ENCODE peak calls at places on chromosome 1, in five cellular contexts. F, N, R, P and Q are unnamed samples.

GRCh38 chr1:211606914-211607751 is 28.2 kb upstream of the SLC30A1 start:
- DNase-seq in P (no peak), F (no peak), R (no peak), N (no peak), Q (peak; percentile 58)

GRCh38 chr1:59446257-59446901 is 149.5 kb downstream of the FGGY start:
- DNase-seq in R (peak; percentile 61), N (no peak), F (no peak), P (no peak), Q (no peak)

GRCh38 chr1:234628099-234628498 is 18.1 kb upstream of the IRF2BP2 start:
- DNase-seq in P (no peak), N (no peak), R (no peak), F (no peak), Q (no peak)

GRCh38 chr1:67635055-67635809 is 49.8 kb upstream of the GADD45A start:
- DNase-seq in P (no peak), F (no peak), R (no peak), N (no peak), Q (no peak)

GRCh38 chr1:161172776-161173376 is 4.4 kb downstream of the B4GALT3 start:
- DNase-seq in P (no peak), F (no peak), R (no peak), N (no peak), Q (no peak)

GRCh38 chr1:47333578-47333921 is at the start of gene CMPK1:
- DNase-seq in N (peak; percentile 90), F (peak; percentile 36), P (peak; percentile 79), R (peak; percentile 78), Q (peak; percentile 84)

GRCh38 chr1:212256404-212256803 is 28.8 kb upstream of the PPP2R5A start:
- DNase-seq in F (no peak), R (no peak), N (no peak), P (no peak), Q (no peak)

GRCh38 chr1:29832936-29833335 is 596.6 kb downstream of the PTPRU start:
- DNase-seq in R (no peak), N (no peak), F (no peak), P (no peak), Q (no peak)

GRCh38 chr1:77687519-77687906 is 5.1 kb upstream of the ZZZ3 start:
- DNase-seq in F (no peak), N (peak; percentile 14), R (peak; percentile 16), P (no peak), Q (no peak)

GRCh38 chr1:182601416-182601786 is 2.8 kb downstream of the RGS16 start:
- DNase-seq in P (peak; percentile 63), R (peak; percentile 75), F (no peak), N (peak; percentile 82), Q (peak; percentile 69)

GRCh38 chr1:59020151-59020997 is 236.5 kb upstream of the JUN start:
- DNase-seq in N (no peak), P (peak; percentile 31), R (peak; percentile 72), F (peak; percentile 19), Q (peak; percentile 53)

GRCh38 chr1:180558664-180559063 is at the start of gene OVAAL:
- DNase-seq in P (no peak), N (no peak), R (no peak), F (no peak), Q (no peak)

GRCh38 chr1:240399381-240399780 is 212.6 kb downstream of the GREM2 start:
- DNase-seq in R (peak; percentile 54), F (no peak), N (no peak), P (no peak), Q (no peak)

GRCh38 chr1:222665964-222666363 is 46.3 kb downstream of the AIDA start:
- DNase-seq in N (no peak), P (no peak), R (no peak), F (no peak), Q (no peak)

GRCh38 chr1:25854554-25854953 is 4.7 kb downstream of the AUNIP start:
- DNase-seq in F (no peak), P (no peak), N (no peak), R (no peak), Q (no peak)

GRCh38 chr1:204883405-204883804 is 12.7 kb downstream of the NFASC start:
- DNase-seq in F (no peak), P (no peak), N (no peak), R (no peak), Q (peak; percentile 36)
- H3K4me1 ChIP-seq in F (peaks cover 10% of the 10 kb centered on the region), P (no peaks in the 10 kb centered on the region), N (peaks cover 13% of the 10 kb centered on the region), R (no peaks in the 10 kb centered on the region), Q (peaks cover 2% of the 10 kb centered on the region)

GRCh38 chr1:63843010-63843409 is 69.2 kb downstream of the ROR1 start:
- DNase-seq in N (no peak), R (no peak), F (no peak), P (no peak), Q (no peak)
- H3K4me1 ChIP-seq in N (no peaks in the 10 kb centered on the region), R (no peaks in the 10 kb centered on the region), F (peaks cover 11% of the 10 kb centered on the region), P (no peaks in the 10 kb centered on the region), Q (no peaks in the 10 kb centered on the region)

DNA sequence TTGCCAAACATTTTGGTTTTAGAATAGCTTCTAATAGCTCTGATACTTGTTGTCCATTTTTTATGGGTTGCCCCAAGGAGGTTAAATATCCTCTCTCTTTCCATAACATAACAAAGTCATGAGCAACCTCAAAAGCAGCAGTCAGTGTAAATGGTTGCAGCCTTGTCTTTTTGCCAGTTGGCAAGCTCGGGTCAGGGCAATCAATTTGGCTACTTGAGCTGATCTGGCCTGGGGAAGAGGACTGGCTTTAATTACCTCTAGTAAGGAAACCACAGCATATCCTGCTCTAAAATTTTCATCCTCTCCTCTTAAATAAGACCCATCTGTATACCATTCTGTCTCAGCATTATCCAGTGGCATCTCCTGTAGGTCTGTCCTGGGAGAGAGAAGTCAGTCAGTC is 21.2 kb upstream of the FMO4 start:
- DNase-seq in F (no peak), P (no peak), N (no peak), R (no peak), Q (no peak)
- H3K4me1 ChIP-seq in F (no peaks in the 10 kb centered on the region), P (no peaks in the 10 kb centered on the region), N (no peaks in the 10 kb centered on the region), R (no peaks in the 10 kb centered on the region), Q (no peaks in the 10 kb centered on the region)

DNA sequence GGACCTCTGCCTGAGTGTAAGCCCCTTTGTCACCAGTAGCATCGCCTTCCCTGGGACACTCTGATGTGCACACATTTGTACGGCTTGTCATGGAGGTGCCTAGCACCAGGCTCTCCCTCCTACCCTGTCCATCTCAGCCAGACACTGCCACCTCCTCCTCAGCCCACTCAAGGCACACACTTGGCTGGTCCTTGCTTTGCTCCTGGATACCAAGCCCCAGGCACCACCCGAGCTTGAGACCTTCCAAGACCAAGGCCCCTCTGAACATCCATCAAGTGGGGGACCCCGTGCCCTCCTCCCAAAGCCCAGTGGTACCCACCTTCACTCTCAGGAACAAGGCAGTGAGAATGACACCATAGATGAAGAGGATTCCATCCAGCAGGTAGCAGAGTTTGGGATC is 78.0 kb downstream of the CD247 start:
- DNase-seq in P (no peak), R (no peak), N (no peak), F (no peak), Q (no peak)
- H3K4me1 ChIP-seq in P (no peaks in the 10 kb centered on the region), R (no peaks in the 10 kb centered on the region), N (no peaks in the 10 kb centered on the region), F (no peaks in the 10 kb centered on the region), Q (peaks cover 2% of the 10 kb centered on the region)

GRCh38 chr1:175192630-175193338 is at the start of gene KIAA0040:
- DNase-seq in R (peak; percentile 75), N (peak; percentile 82), F (peak; percentile 51), P (peak; percentile 81), Q (peak; percentile 77)
- H3K4me1 ChIP-seq in R (no peaks in the 10 kb centered on the region), N (peaks cover 7% of the 10 kb centered on the region), F (peaks cover 3% of the 10 kb centered on the region), P (no peaks in the 10 kb centered on the region), Q (peaks cover 7% of the 10 kb centered on the region)

GRCh38 chr1:203796223-203796747 is 862 bp downstream of the ZBED6 start:
- DNase-seq in F (no peak), N (peak; percentile 54), P (no peak), R (no peak), Q (peak; percentile 35)

GRCh38 chr1:203797948-203798347 is 2.5 kb downstream of the ZBED6 start:
- DNase-seq in R (peak; percentile 38), N (no peak), P (no peak), F (no peak), Q (no peak)

GRCh38 chr1:203795382-203796222 is at the start of the genes ZBED6 and ZC3H11A:
- DNase-seq in N (peak; percentile 99), P (peak; percentile 98), R (peak; percentile 100), F (peak; percentile 98), Q (peak; percentile 100)

GRCh38 chr1:203799157-203799556 is 3.7 kb downstream of the ZBED6 start:
- DNase-seq in P (no peak), N (no peak), F (no peak), R (no peak), Q (no peak)

DNA sequence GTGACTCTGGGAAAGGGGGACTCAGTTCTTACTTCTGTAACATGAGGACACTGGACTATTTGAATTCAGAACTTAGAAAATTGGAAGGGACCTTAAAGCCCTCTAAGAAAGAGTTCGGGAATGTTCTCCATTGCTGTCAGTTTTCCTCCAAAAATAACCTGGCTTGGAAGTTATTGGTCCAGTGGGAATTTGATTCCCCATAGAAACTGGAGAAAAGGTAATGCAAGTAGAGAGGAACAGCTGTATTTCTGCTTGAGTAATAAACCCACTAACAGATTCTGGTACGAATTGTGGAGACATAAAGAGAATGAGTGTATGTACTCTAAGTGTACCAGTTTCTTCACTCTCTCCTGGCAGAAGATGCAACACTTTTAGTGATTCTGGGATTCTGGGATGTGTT is 1.8 kb downstream of the ZBED6 start:
- DNase-seq in P (no peak), R (no peak), N (no peak), F (no peak), Q (no peak)
- H3K4me1 ChIP-seq in P (peaks cover 10% of the 10 kb centered on the region), R (peaks cover 12% of the 10 kb centered on the region), N (peaks cover 15% of the 10 kb centered on the region), F (peaks cover 30% of the 10 kb centered on the region), Q (no peaks in the 10 kb centered on the region)

GRCh38 chr1:217907504-217907903 is 276.4 kb downstream of the SPATA17 start:
- DNase-seq in P (no peak), N (no peak), F (no peak), R (no peak), Q (no peak)

GRCh38 chr1:217910205-217910604 is 279.1 kb downstream of the SPATA17 start:
- DNase-seq in F (no peak), R (no peak), N (no peak), P (no peak), Q (no peak)

GRCh38 chr1:217911908-217912307 is 280.8 kb downstream of the SPATA17 start:
- DNase-seq in R (no peak), P (no peak), F (no peak), N (peak; percentile 44), Q (no peak)

GRCh38 chr1:217910791-217911320 is 279.7 kb downstream of the SPATA17 start:
- DNase-seq in F (no peak), R (no peak), N (no peak), P (no peak), Q (no peak)
- H3K4me1 ChIP-seq in F (no peaks in the 10 kb centered on the region), R (no peaks in the 10 kb centered on the region), N (no peaks in the 10 kb centered on the region), P (no peaks in the 10 kb centered on the region), Q (no peaks in the 10 kb centered on the region)

GRCh38 chr1:27532119-27532695 is 42.2 kb upstream of the WASF2 start:
- DNase-seq in N (no peak), F (no peak), P (no peak), R (no peak), Q (no peak)
- H3K4me1 ChIP-seq in N (peaks cover 4% of the 10 kb centered on the region), F (peaks cover 37% of the 10 kb centered on the region), P (peaks cover 21% of the 10 kb centered on the region), R (peaks cover 12% of the 10 kb centered on the region), Q (no peaks in the 10 kb centered on the region)

DNA sequence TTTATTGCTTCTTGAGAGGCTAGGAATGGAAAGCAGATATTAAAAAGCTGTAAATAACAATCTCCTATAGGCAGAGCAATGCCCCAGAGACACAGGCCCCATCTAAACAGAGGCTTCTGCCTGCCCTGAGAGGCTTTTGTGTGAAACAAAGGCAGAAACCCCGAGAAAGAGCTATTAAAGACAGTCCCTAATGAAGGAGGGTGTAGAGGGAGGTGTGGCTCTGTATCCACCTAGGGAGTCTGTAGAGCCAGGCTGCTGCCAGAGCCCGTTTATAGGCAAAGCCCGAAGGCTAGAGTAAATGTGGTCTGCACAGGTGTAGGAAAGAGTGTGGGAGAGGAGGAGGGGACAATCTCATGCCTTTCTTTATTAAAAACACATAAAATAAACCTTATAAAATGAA is 126.2 kb downstream of the FAM78B start:
- DNase-seq in F (no peak), N (no peak), P (no peak), R (no peak), Q (no peak)
- H3K4me1 ChIP-seq in F (no peaks in the 10 kb centered on the region), N (no peaks in the 10 kb centered on the region), P (no peaks in the 10 kb centered on the region), R (no peaks in the 10 kb centered on the region), Q (peaks cover 2% of the 10 kb centered on the region)